ENCODE peak calls at places on chromosomes 5 and 9, in seven cellular contexts. R is stimulated activated CD8-positive, alpha-beta memory T cell treated with anti-CD3 and anti-CD28 coated beads, Interleukin-7, amount 100 ng/mL, for 1 hour; I is EH; J is mucosa of descending colon; H is mucosa of gallbladder; Z is HT1080; T is hepatocyte. S is an unnamed sample.

GRCh38 chr5:55620781-55621180 is 86.0 kb upstream of the PLPP1 start:
- DNase-seq in J (no peak), T (no peak), I (no peak), Z (no peak), R (no peak), H (no peak), S (no peak)

GRCh38 chr5:45696206-45696836 is at the start of gene HCN1:
- DNase-seq in T (peak), I (peak), Z (no peak), R (no peak), H (peak), J (peak), S (peak)

GRCh38 chr5:172383231-172383802 is 71.0 kb downstream of the SH3PXD2B start:
- DNase-seq in I (peak), Z (peak), R (no peak), J (peak), T (peak), H (peak), S (no peak)

GRCh38 chr9:117957267-117957666 is 253.1 kb downstream of the TLR4 start:
- DNase-seq in T (no peak), R (no peak), J (no peak), Z (peak), H (no peak), I (no peak), S (no peak)

GRCh38 chr5:76547242-76547890 is 75.8 kb downstream of the F2RL2 start:
- DNase-seq in R (peak), H (no peak), J (peak), I (no peak), Z (no peak), T (peak), S (no peak)

GRCh38 chr5:178285399-178286225 is 53.0 kb upstream of the PHYKPL start:
- DNase-seq in T (no peak), J (no peak), I (no peak), H (no peak), R (no peak), Z (no peak), S (no peak)

GRCh38 chr5:100762995-100763394 is 140.1 kb downstream of the ST8SIA4 start:
- DNase-seq in R (no peak), J (no peak), H (no peak), I (no peak), Z (no peak), T (no peak), S (no peak)

GRCh38 chr9:137435980-137436760 is 5.0 kb downstream of the ENTPD8 start:
- DNase-seq in Z (peak), I (peak), H (peak), J (peak), T (peak), R (no peak), S (peak)

GRCh38 chr5:168776023-168776422 is 196.9 kb upstream of the PANK3 start:
- DNase-seq in H (no peak), I (no peak), J (no peak), R (no peak), Z (no peak), T (no peak), S (no peak)

GRCh38 chr5:95946451-95946850 is 15.2 kb downstream of the ELL2 start:
- DNase-seq in J (no peak), H (no peak), R (no peak), T (no peak), Z (no peak), I (no peak), S (no peak)

GRCh38 chr9:121201045-121201737 is 478 bp downstream of the RAB14 start:
- DNase-seq in I (peak), H (no peak), T (peak), Z (no peak), J (peak), R (peak), S (no peak)

GRCh38 chr5:149707097-149707496 is 23.0 kb upstream of the PPARGC1B start:
- DNase-seq in Z (no peak), J (no peak), R (no peak), T (no peak), H (no peak), I (no peak), S (no peak)

GRCh38 chr5:74478328-74478727 is 162.2 kb downstream of the ENC1 start:
- DNase-seq in I (no peak), R (no peak), T (no peak), Z (no peak), J (peak), H (no peak), S (no peak)

GRCh38 chr9:98248737-98249474 is 6.5 kb downstream of the TBC1D2 start:
- DNase-seq in R (no peak), Z (peak), H (peak), I (peak), J (peak), T (peak), S (peak)